ENCODE peak calls at places on chromosomes 7 and 10, in ten cellular contexts. K is spleen; B is H54; E is sciatic nerve; X is T follicular helper cell; O is activated naive CD4-positive, alpha-beta T cell treated with anti-CD3 and anti-CD28 coated beads, Interleukin-2, amount 10 ng/mL, durations not matched to agents 7 days and 5 days; I is stimulated activated CD8-positive, alpha-beta memory T cell treated with anti-CD3 and anti-CD28 coated beads, Interleukin-15, amount 100 ng/mL, for 24 hours; M is epithelial cell of esophagus; H is substantia nigra; L is transverse colon. Z is an unnamed sample.

GRCh38 chr10:34538291-34538829 is 276.7 kb downstream of the PARD3 start:
- DNase-seq in B (no peak), O (no peak), X (no peak), H (no peak), L (no peak), E (no peak), M (peak), I (no peak), K (no peak), Z (no peak)

GRCh38 chr7:26709210-26709990 is 155.0 kb downstream of the SKAP2 start:
- DNase-seq in B (no peak), O (no peak), H (no peak), X (no peak), M (peak), K (no peak), E (no peak), I (no peak), L (no peak), Z (no peak)

GRCh38 chr7:28700790-28701203 is 257.3 kb downstream of the TRIL start:
- DNase-seq in H (no peak), M (no peak), E (no peak), O (no peak), X (no peak), I (no peak), L (no peak), B (no peak), K (no peak), Z (no peak)

GRCh38 chr10:103854687-103855423 is 521 bp downstream of the SH3PXD2A start:
- DNase-seq in B (no peak), K (peak), X (no peak), E (peak), O (peak), I (no peak), L (peak), M (no peak), H (no peak), Z (no peak)

GRCh38 chr10:122974034-122974433 is 6.2 kb upstream of the PSTK start:
- DNase-seq in E (no peak), I (no peak), X (no peak), B (no peak), M (no peak), K (no peak), H (no peak), O (no peak), L (no peak), Z (no peak)

GRCh38 chr10:93368210-93368609 is 113.9 kb downstream of the MYOF start:
- DNase-seq in M (no peak), E (no peak), O (no peak), K (no peak), I (no peak), X (no peak), B (no peak), L (no peak), H (no peak), Z (no peak)

GRCh38 chr7:66626236-66626957 is 2.3 kb upstream of the KCTD7 start:
- DNase-seq in I (no peak), L (no peak), E (no peak), B (no peak), H (no peak), K (no peak), M (peak), X (no peak), O (no peak), Z (no peak)

GRCh38 chr7:50389961-50390360 is 60.2 kb downstream of the FIGNL1 start:
- DNase-seq in K (no peak), M (no peak), L (no peak), X (no peak), O (no peak), E (no peak), B (no peak), I (no peak), H (no peak), Z (no peak)

GRCh38 chr7:119969054-119969453 is 303.9 kb upstream of the KCND2 start:
- DNase-seq in B (no peak), I (no peak), M (no peak), O (no peak), K (no peak), H (no peak), L (no peak), E (no peak), X (no peak), Z (no peak)

GRCh38 chr10:43140414-43140813 is 2.2 kb downstream of the CSGALNACT2 start:
- DNase-seq in O (no peak), M (peak), K (no peak), I (no peak), L (no peak), H (no peak), B (peak), X (no peak), E (no peak), Z (no peak)

GRCh38 chr7:156492170-156492569 is 148.4 kb upstream of the RNF32 start:
- DNase-seq in O (no peak), B (no peak), I (no peak), L (no peak), K (no peak), M (no peak), H (no peak), X (no peak), E (no peak), Z (no peak)

GRCh38 chr7:137345799-137346449 is 2.4 kb upstream of the PTN start:
- DNase-seq in X (no peak), B (no peak), K (no peak), H (no peak), O (no peak), L (no peak), M (no peak), E (no peak), I (no peak), Z (no peak)

GRCh38 chr7:112023786-112024185 is 182.4 kb downstream of the DOCK4 start:
- DNase-seq in I (no peak), M (no peak), B (no peak), X (no peak), K (no peak), L (no peak), E (no peak), O (no peak), H (no peak), Z (no peak)

GRCh38 chr7:123749537-123749857 is 694 bp upstream of the WASL start:
- DNase-seq in X (peak), H (no peak), E (no peak), K (no peak), O (no peak), I (no peak), M (peak), L (no peak), B (peak), Z (no peak)

GRCh38 chr7:81460646-81461045 is 309.2 kb downstream of the HGF start:
- DNase-seq in X (no peak), L (no peak), O (no peak), B (no peak), H (no peak), E (no peak), I (no peak), K (no peak), M (no peak), Z (no peak)

GRCh38 chr7:117672433-117672832 is 192.6 kb downstream of the CFTR start:
- DNase-seq in O (no peak), X (no peak), H (no peak), L (no peak), B (no peak), M (no peak), E (no peak), I (no peak), K (no peak), Z (no peak)

GRCh38 chr7:134599371-134599770 is 47.3 kb upstream of the BPGM start:
- DNase-seq in H (peak), X (no peak), O (no peak), E (no peak), M (no peak), I (no peak), K (no peak), B (no peak), L (no peak), Z (no peak)

GRCh38 chr10:97915346-97915745 is 65.7 kb downstream of the GOLGA7B start:
- DNase-seq in L (no peak), O (no peak), K (no peak), M (no peak), H (no peak), I (no peak), E (no peak), X (no peak), B (no peak), Z (no peak)

GRCh38 chr7:24705481-24705954 is 51.7 kb downstream of the GSDME start:
- DNase-seq in X (no peak), M (no peak), L (no peak), B (no peak), H (no peak), O (no peak), I (no peak), K (peak), E (no peak), Z (no peak)

GRCh38 chr10:78215645-78216044 is 182.0 kb downstream of the RPS24 start:
- DNase-seq in M (no peak), X (no peak), B (no peak), K (no peak), I (no peak), L (peak), H (peak), E (peak), O (no peak), Z (peak)

GRCh38 chr10:97025613-97026242 is 160.0 kb downstream of the SLIT1 start:
- DNase-seq in X (peak), E (peak), I (peak), K (no peak), H (no peak), M (peak), O (peak), B (peak), L (peak), Z (peak)

GRCh38 chr10:97427571-97428179 is 1.7 kb downstream of the PGAM1 start:
- DNase-seq in L (peak), O (no peak), I (no peak), X (no peak), B (no peak), H (no peak), K (no peak), E (no peak), M (peak), Z (peak)

GRCh38 chr7:146606628-146607027 is 490.0 kb downstream of the CNTNAP2 start:
- DNase-seq in O (no peak), B (no peak), I (no peak), H (no peak), M (no peak), E (no peak), L (no peak), X (no peak), K (no peak), Z (no peak)

GRCh38 chr7:84105582-84105981 is 89.0 kb downstream of the SEMA3A start:
- DNase-seq in M (no peak), K (no peak), E (no peak), H (no peak), X (no peak), B (no peak), O (no peak), I (no peak), L (no peak), Z (no peak)

Z was measured in Peyer's patch.